ENCODE peak calls at places on chromosomes 11 and 22, in four cellular contexts. One of them, this sample, is unnamed.

GRCh38 chr11:117933930-117934329 is 4.7 kb upstream of the TMPRSS13 start:
- DNase-seq in IMR-90: no peak
- DNase-seq in Peyer's patch: peak
- DNase-seq in uterus: no peak
- DNase-seq in this sample: no peak

GRCh38 chr22:43919106-43919965 is 4.3 kb upstream of the PNPLA3 start:
- DNase-seq in uterus: no peak
- DNase-seq in IMR-90: peak
- DNase-seq in Peyer's patch: no peak
- DNase-seq in this sample: peak

GRCh38 chr11:93905384-93905783 is 55.0 kb upstream of the VSTM5 start:
- DNase-seq in IMR-90: peak
- DNase-seq in uterus: no peak
- DNase-seq in Peyer's patch: no peak
- DNase-seq in this sample: no peak

GRCh38 chr22:27966168-27967064 is 47.4 kb upstream of the PITPNB start:
- DNase-seq in Peyer's patch: no peak
- DNase-seq in IMR-90: no peak
- DNase-seq in uterus: no peak
- DNase-seq in this sample: no peak

GRCh38 chr11:37141707-37142106 is 543.7 kb upstream of the RAG2 start:
- DNase-seq in IMR-90: no peak
- DNase-seq in uterus: no peak
- DNase-seq in Peyer's patch: no peak
- DNase-seq in this sample: no peak

GRCh38 chr11:95596011-95596489 is 193.5 kb downstream of the FAM76B start:
- DNase-seq in uterus: no peak
- DNase-seq in IMR-90: peak
- DNase-seq in Peyer's patch: no peak
- DNase-seq in this sample: no peak

GRCh38 chr22:46357711-46358505 is 22.4 kb downstream of the TRMU start:
- DNase-seq in uterus: no peak
- DNase-seq in Peyer's patch: no peak
- DNase-seq in IMR-90: no peak
- DNase-seq in this sample: peak

GRCh38 chr11:95556342-95557151 is 233.0 kb downstream of the FAM76B start:
- DNase-seq in uterus: no peak
- DNase-seq in IMR-90: peak
- DNase-seq in Peyer's patch: no peak
- DNase-seq in this sample: no peak

GRCh38 chr22:37906364-37907008 is 389 bp downstream of the MICALL1 start:
- DNase-seq in uterus: peak
- DNase-seq in IMR-90: no peak
- DNase-seq in Peyer's patch: peak
- DNase-seq in this sample: no peak
- TF ChIP-seq POLR2A in uterus: no peak
- TF ChIP-seq POLR2A in IMR-90: no peak
- TF ChIP-seq POLR2A in Peyer's patch: no peak
- TF ChIP-seq POLR2A in this sample: no peak

GRCh38 chr11:132844956-132845355 is 687.3 kb downstream of the OPCML start:
- DNase-seq in Peyer's patch: no peak
- DNase-seq in uterus: no peak
- DNase-seq in IMR-90: peak
- DNase-seq in this sample: no peak

GRCh38 chr11:132840660-132841059 is 691.6 kb downstream of the OPCML start:
- DNase-seq in uterus: no peak
- DNase-seq in Peyer's patch: no peak
- DNase-seq in IMR-90: no peak
- DNase-seq in this sample: no peak

GRCh38 chr11:132840220-132840619 is 692.1 kb downstream of the OPCML start:
- DNase-seq in uterus: no peak
- DNase-seq in IMR-90: no peak
- DNase-seq in Peyer's patch: no peak
- DNase-seq in this sample: no peak

GRCh38 chr11:132838621-132839020 is 693.7 kb downstream of the OPCML start:
- DNase-seq in uterus: no peak
- DNase-seq in Peyer's patch: no peak
- DNase-seq in IMR-90: peak
- DNase-seq in this sample: no peak

GRCh38 chr11:132839226-132839625 is 693.1 kb downstream of the OPCML start:
- DNase-seq in IMR-90: no peak
- DNase-seq in uterus: no peak
- DNase-seq in Peyer's patch: no peak
- DNase-seq in this sample: no peak
- H3K27ac ChIP-seq in IMR-90: no peak
- H3K27ac ChIP-seq in uterus: no peak
- H3K27ac ChIP-seq in Peyer's patch: no peak
- H3K27ac ChIP-seq in this sample: no peak

GRCh38 chr22:41589601-41590365 is at the start of gene PMM1:
- DNase-seq in Peyer's patch: peak
- DNase-seq in IMR-90: peak
- DNase-seq in uterus: peak
- DNase-seq in this sample: peak
- TF ChIP-seq POLR2A in Peyer's patch: peak
- TF ChIP-seq POLR2A in IMR-90: peak
- TF ChIP-seq POLR2A in uterus: peak
- TF ChIP-seq POLR2A in this sample: peak

GRCh38 chr11:16186680-16187079 is 169.7 kb downstream of the SOX6 start:
- DNase-seq in IMR-90: no peak
- DNase-seq in Peyer's patch: peak
- DNase-seq in uterus: no peak
- DNase-seq in this sample: no peak
- H3K27ac ChIP-seq in IMR-90: no peak
- H3K27ac ChIP-seq in Peyer's patch: no peak
- H3K27ac ChIP-seq in uterus: no peak
- H3K27ac ChIP-seq in this sample: no peak

GRCh38 chr11:574632-575323 is 1.5 kb upstream of the PHRF1 start:
- DNase-seq in uterus: no peak
- DNase-seq in IMR-90: no peak
- DNase-seq in Peyer's patch: no peak
- DNase-seq in this sample: no peak

GRCh38 chr11:575324-575995 is 810 bp upstream of the PHRF1 start:
- DNase-seq in Peyer's patch: no peak
- DNase-seq in IMR-90: no peak
- DNase-seq in uterus: no peak
- DNase-seq in this sample: no peak

GRCh38 chr11:577611-577894 is 1.3 kb downstream of the PHRF1 start:
- DNase-seq in uterus: no peak
- DNase-seq in Peyer's patch: no peak
- DNase-seq in IMR-90: no peak
- DNase-seq in this sample: no peak

GRCh38 chr11:576791-577610 is 731 bp downstream of the PHRF1 start:
- DNase-seq in IMR-90: no peak
- DNase-seq in Peyer's patch: no peak
- DNase-seq in uterus: no peak
- DNase-seq in this sample: no peak

DNA sequence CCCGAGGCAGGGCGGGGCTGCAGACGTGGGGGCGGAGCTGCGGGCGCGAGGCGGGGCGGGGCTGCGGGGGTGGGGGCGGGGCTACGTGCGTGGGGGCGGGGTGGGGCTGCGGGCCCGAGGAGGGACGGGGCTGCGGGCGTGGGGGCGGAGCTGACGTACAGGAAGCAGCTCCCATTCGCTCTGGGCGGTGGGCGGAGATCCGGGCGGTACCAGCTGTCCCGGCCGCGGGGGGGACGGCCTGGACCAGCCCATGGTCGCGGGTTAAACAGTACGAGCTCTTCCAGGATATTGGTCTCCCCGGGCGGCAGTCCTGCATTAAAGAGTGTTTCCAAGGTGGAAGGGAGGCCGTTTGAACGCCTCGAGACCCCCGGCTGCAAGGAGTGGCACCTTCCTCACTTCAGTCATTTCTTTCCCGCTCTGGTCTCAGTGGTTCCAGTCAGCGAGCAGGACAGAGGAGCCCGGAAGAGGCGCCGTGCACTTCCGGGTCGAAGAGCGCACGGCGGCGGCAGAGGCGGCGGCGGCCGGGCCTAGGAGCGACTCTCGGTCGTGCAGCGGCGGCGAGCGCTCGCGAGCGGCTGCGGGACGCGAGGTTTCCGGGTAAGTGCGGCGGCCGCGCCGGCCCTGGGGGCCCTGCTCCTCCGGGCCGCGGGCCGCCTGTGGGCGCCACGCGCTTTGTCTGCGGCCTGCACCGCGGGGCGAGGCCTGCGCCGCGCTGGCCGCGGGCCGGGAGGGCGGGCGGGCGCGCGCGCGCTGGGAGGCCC is at the start of gene PHRF1:
- DNase-seq in IMR-90: peak
- DNase-seq in uterus: peak
- DNase-seq in Peyer's patch: peak
- DNase-seq in this sample: peak
- TF ChIP-seq POLR2A in IMR-90: peak
- TF ChIP-seq POLR2A in uterus: no peak
- TF ChIP-seq POLR2A in Peyer's patch: peak
- TF ChIP-seq POLR2A in this sample: peak

DNA sequence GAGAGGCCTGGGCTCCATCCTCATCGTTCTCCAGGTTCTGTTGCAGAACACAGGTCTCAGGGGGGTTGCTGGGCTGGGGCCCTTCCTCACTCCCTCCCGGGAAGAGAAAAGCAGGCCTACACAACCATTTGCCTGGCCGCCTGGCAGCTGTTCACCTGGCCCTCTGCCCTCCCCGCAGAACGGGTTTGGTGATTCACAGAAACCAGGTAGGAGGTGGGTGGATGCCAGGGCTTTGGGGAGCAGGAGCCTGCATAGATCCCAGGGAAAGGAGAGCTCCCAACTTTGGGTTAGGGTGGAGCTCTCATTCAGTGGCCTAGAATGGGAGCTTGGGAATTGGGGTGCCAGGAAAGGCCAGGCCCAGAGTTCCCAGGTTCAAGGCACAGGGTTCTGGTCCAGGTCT is 995 bp downstream of the TMEM134 start:
- DNase-seq in Peyer's patch: peak
- DNase-seq in IMR-90: no peak
- DNase-seq in uterus: peak
- DNase-seq in this sample: peak
- H3K27ac ChIP-seq in Peyer's patch: peak
- H3K27ac ChIP-seq in IMR-90: peak
- H3K27ac ChIP-seq in uterus: peak
- H3K27ac ChIP-seq in this sample: peak

GRCh38 chr11:17750013-17750816 is 15.6 kb downstream of the KCNC1 start:
- DNase-seq in uterus: no peak
- DNase-seq in Peyer's patch: no peak
- DNase-seq in IMR-90: no peak
- DNase-seq in this sample: no peak
- TF ChIP-seq POLR2A in uterus: no peak
- TF ChIP-seq POLR2A in Peyer's patch: no peak
- TF ChIP-seq POLR2A in IMR-90: no peak
- TF ChIP-seq POLR2A in this sample: no peak

GRCh38 chr11:4025248-4025956 is 69.2 kb upstream of the RRM1 start:
- DNase-seq in Peyer's patch: no peak
- DNase-seq in uterus: no peak
- DNase-seq in IMR-90: peak
- DNase-seq in this sample: no peak
- H3K27ac ChIP-seq in Peyer's patch: no peak
- H3K27ac ChIP-seq in uterus: peak
- H3K27ac ChIP-seq in IMR-90: no peak
- H3K27ac ChIP-seq in this sample: peak

DNA sequence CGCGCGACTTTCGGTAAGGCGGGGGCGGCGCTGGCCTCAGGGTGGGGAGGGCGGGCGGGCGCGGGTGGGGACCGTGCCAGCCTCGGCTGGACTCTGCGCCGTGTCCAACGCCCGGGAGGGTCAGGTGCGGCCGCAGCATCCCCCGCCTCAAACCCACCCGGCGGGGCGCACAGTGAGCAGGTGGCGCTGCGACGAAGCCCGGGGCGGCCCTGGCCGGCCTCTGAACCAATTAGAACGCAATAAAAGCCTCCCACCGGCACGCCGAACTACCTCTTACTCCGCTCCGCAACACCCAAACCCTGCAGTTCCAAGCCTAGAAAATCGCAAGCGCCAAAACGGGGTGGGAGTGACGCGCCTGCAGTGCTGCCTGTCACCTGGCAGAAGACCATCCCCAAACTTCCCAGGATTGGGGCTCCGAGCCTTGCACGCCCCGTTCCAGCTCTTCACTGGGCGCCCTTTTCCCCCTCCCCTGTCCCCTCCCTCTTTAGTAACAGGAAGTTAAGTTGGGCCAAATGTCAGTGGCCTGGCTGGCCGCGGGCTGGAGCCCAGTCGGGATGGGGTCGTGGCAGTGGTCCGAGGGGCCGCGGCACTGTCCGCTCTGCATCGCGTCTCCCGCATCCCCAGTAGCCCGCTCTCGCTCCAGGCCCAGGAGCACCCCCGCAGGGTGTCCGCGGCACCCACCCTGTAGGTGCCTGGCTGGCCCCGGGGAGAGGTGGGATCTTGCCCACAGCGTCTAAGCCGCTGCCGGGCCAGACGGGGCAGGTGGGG is 508 bp downstream of the MICAL2 start:
- DNase-seq in uterus: peak
- DNase-seq in Peyer's patch: peak
- DNase-seq in IMR-90: no peak
- DNase-seq in this sample: peak
- TF ChIP-seq POLR2A in uterus: no peak
- TF ChIP-seq POLR2A in Peyer's patch: peak
- TF ChIP-seq POLR2A in IMR-90: peak
- TF ChIP-seq POLR2A in this sample: no peak

DNA sequence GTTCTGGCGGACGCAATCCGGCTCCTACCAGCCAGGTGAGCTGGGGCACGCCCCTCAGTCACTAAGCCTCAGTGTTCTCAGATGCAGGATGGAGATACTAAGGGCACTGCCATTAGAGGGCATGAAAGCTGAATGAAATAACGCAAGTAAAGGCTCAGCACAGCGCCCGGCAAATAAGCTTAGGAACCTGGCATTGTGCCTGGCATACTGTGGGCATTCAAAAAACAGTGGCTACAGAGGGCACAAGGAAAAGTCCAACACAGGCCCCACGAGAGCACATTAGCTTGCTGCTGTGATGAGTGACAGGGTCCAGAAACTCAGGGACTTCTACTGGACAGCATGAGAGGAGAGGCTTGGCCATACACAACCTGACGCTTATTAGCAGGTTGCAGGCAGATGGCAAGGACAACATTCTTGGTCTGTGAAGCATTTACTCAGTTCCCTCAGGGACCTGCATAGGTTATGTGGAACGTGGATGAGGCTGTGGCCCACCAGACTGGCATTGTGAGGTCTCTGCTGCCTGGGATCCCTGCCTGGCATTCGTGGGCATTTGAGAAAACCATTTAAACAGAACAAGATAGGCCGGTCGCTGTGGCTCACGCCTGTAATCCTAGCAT is 12.2 kb downstream of the TXN2 start:
- DNase-seq in Peyer's patch: no peak
- DNase-seq in IMR-90: no peak
- DNase-seq in uterus: no peak
- DNase-seq in this sample: no peak
- H3K27ac ChIP-seq in Peyer's patch: peak
- H3K27ac ChIP-seq in IMR-90: peak
- H3K27ac ChIP-seq in uterus: peak
- H3K27ac ChIP-seq in this sample: peak

This sample was measured in body of pancreas.